ENCODE peak calls at places on chromosomes 3 and 15, in ten cellular contexts. A is A549, I is foreskin fibroblast, G is tibial artery, W is heart left ventricle, B is RWPE2, E is pancreas, R is HL-60, H is A673, C is breast epithelium. M is an unnamed sample.

GRCh38 chr3:196650740-196651311 is 11.3 kb downstream of the NRROS start:
- DNase-seq in A (peak), I (peak), G (peak), W (peak), B (peak), E (no peak), R (no peak), H (peak), C (no peak), M (peak)

GRCh38 chr3:33139996-33140395 is 26.2 kb downstream of the CRTAP start:
- DNase-seq in A (no peak), I (no peak), G (no peak), W (no peak), B (no peak), E (no peak), R (no peak), H (no peak), C (no peak), M (no peak)

GRCh38 chr3:66518644-66519043 is 17.8 kb upstream of the LRIG1 start:
- DNase-seq in A (no peak), I (no peak), G (no peak), W (no peak), B (no peak), E (no peak), R (no peak), H (no peak), C (no peak), M (no peak)

GRCh38 chr15:70936326-70936725 is 43.7 kb downstream of the LRRC49 start:
- DNase-seq in A (no peak), I (peak), G (no peak), W (no peak), B (no peak), E (no peak), R (no peak), H (peak), C (no peak), M (no peak)

GRCh38 chr3:117526485-117527079 is 817.0 kb downstream of the TUSC7 start:
- DNase-seq in A (peak), I (peak), G (peak), W (no peak), B (no peak), E (peak), R (no peak), H (peak), C (no peak), M (no peak)

GRCh38 chr3:115341208-115341607 is 194.1 kb upstream of the ZBTB20 start:
- DNase-seq in A (peak), I (peak), G (no peak), W (no peak), B (no peak), E (no peak), R (no peak), H (no peak), C (no peak), M (peak)

GRCh38 chr3:105533955-105534354 is 167.2 kb downstream of the ALCAM start:
- DNase-seq in A (no peak), I (no peak), G (no peak), W (no peak), B (no peak), E (no peak), R (no peak), H (no peak), C (no peak), M (no peak)

GRCh38 chr15:99997112-99997651 is 263.9 kb upstream of the LYSMD4 start:
- DNase-seq in A (no peak), I (no peak), G (no peak), W (no peak), B (peak), E (no peak), R (no peak), H (no peak), C (peak), M (no peak)

GRCh38 chr15:93420477-93420876 is 331.5 kb upstream of the RGMA start:
- DNase-seq in A (no peak), I (no peak), G (no peak), W (no peak), B (no peak), E (no peak), R (no peak), H (no peak), C (no peak), M (no peak)

GRCh38 chr3:130679218-130679617 is 67.4 kb downstream of the PIK3R4 start:
- DNase-seq in A (no peak), I (no peak), G (no peak), W (no peak), B (no peak), E (no peak), R (no peak), H (no peak), C (no peak), M (no peak)

GRCh38 chr3:146817705-146818104 is 212.6 kb upstream of the PLSCR5 start:
- DNase-seq in A (peak), I (peak), G (no peak), W (no peak), B (no peak), E (no peak), R (no peak), H (peak), C (no peak), M (no peak)

GRCh38 chr3:190385835-190386688 is 1.9 kb upstream of the CLDN16 start:
- DNase-seq in A (peak), I (peak), G (no peak), W (no peak), B (peak), E (no peak), R (peak), H (peak), C (no peak), M (peak)
- H3K4me3 ChIP-seq in A (peak), I (no peak), G (no peak), W (no peak), B (no peak), E (no peak), R (no peak), H (no peak), C (no peak), M (no peak)

DNA sequence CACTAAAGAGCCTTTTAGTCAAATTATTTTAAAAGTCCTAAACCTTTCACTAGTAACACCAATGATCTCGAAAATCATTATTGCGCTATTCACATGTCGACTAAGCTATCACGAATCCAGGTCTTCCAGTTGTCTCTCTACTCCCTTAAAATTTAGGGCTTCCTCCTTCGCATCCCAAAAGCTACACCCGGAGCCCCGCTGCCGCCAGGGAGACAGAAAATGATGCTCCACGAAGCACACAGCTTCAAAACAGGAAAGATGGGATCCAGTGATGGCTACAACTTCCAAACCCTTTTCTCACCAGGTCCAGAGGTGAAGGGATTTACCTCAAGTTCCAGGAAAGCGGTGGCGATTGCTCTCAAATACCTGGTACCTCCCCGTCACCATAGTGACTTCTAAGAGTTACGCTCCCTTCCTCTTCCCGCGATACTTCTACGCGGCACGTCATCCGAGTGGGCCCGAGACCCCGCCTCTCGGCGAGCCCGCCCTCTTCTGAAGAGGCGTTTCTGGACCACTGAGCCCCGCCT is at the start of gene IFT80:
- DNase-seq in A (peak), I (peak), G (peak), W (peak), B (peak), E (peak), R (peak), H (peak), C (peak), M (peak)
- TF ChIP-seq CTCF in A (no peak), I (no peak), G (peak), W (no peak), B (no peak), E (no peak), R (no peak), H (no peak), C (no peak), M (no peak)

GRCh38 chr15:66212471-66212870 is 41.1 kb downstream of the MEGF11 start:
- DNase-seq in A (no peak), I (no peak), G (no peak), W (no peak), B (peak), E (no peak), R (no peak), H (no peak), C (no peak), M (no peak)
- H3K4me3 ChIP-seq in A (no peak), I (no peak), G (no peak), W (no peak), B (no peak), E (no peak), R (no peak), H (no peak), C (no peak), M (no peak)

GRCh38 chr15:31060429-31061140 is 40.9 kb downstream of the TRPM1 start:
- DNase-seq in A (no peak), I (no peak), G (no peak), W (no peak), B (no peak), E (peak), R (no peak), H (no peak), C (no peak), M (no peak)
- TF ChIP-seq CTCF in A (no peak), I (no peak), G (no peak), W (no peak), B (no peak), E (no peak), R (no peak), H (no peak), C (no peak), M (no peak)

GRCh38 chr3:126620743-126621142 is 34.2 kb downstream of the TXNRD3 start:
- DNase-seq in A (no peak), I (peak), G (no peak), W (no peak), B (no peak), E (no peak), R (no peak), H (no peak), C (no peak), M (no peak)

GRCh38 chr3:126618021-126618420 is 36.9 kb downstream of the TXNRD3 start:
- DNase-seq in A (no peak), I (peak), G (no peak), W (no peak), B (no peak), E (no peak), R (no peak), H (no peak), C (no peak), M (no peak)

GRCh38 chr3:126616931-126617330 is 38.0 kb downstream of the TXNRD3 start:
- DNase-seq in A (no peak), I (no peak), G (no peak), W (no peak), B (no peak), E (no peak), R (no peak), H (no peak), C (no peak), M (no peak)

GRCh38 chr3:126617574-126617973 is 37.4 kb downstream of the TXNRD3 start:
- DNase-seq in A (no peak), I (no peak), G (no peak), W (no peak), B (no peak), E (no peak), R (no peak), H (no peak), C (no peak), M (no peak)

DNA sequence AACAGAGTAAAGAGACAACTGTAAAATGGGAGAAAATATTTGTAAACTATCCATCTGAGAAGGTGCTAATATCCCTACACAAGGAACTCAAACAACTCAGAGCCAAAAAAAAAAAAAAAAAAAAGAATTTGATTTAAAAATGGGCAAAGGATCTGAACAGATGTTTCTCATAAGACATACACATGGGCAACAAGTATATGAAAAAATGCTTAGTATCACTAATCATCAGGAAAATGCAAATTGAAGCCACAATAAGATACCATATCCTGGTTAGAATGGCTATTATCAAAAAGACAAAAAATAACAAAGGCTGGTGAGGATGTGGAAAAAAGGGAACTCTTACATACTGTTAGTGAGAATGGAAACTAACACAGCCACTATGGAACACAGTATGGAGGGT is 36.2 kb downstream of the TXNRD3 start:
- DNase-seq in A (no peak), I (peak), G (no peak), W (no peak), B (no peak), E (no peak), R (no peak), H (no peak), C (no peak), M (no peak)
- H3K4me3 ChIP-seq in A (no peak), I (no peak), G (no peak), W (no peak), B (no peak), E (no peak), R (no peak), H (no peak), C (no peak), M (no peak)

GRCh38 chr3:156051651-156052050 is 68.7 kb upstream of the KCNAB1 start:
- DNase-seq in A (no peak), I (no peak), G (no peak), W (no peak), B (no peak), E (no peak), R (no peak), H (no peak), C (no peak), M (no peak)

GRCh38 chr3:156052115-156052514 is 68.3 kb upstream of the KCNAB1 start:
- DNase-seq in A (no peak), I (no peak), G (no peak), W (no peak), B (no peak), E (no peak), R (no peak), H (no peak), C (no peak), M (no peak)

DNA sequence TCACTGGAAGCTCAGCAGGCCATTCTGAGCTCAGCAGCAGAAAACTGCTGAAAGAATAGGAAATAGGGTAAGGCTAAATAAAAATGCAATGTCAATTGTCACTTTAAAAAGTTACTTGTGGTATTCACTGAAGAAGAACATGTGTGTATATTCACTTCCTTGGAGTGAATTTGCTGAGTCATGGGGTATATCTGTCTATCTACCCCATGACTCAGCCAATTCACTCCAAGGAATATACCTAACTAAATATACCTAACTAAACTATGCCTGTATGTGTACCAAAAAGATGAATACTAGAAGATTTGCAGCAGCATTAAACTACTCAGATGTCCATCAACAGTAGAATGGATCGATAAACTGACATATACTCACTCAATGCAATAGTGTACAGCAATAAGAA is 69.5 kb upstream of the KCNAB1 start:
- DNase-seq in A (peak), I (no peak), G (no peak), W (no peak), B (no peak), E (no peak), R (no peak), H (no peak), C (no peak), M (peak)
- TF ChIP-seq CTCF in A (no peak), I (no peak), G (no peak), W (no peak), B (no peak), E (no peak), R (no peak), H (no peak), C (no peak), M (no peak)

DNA sequence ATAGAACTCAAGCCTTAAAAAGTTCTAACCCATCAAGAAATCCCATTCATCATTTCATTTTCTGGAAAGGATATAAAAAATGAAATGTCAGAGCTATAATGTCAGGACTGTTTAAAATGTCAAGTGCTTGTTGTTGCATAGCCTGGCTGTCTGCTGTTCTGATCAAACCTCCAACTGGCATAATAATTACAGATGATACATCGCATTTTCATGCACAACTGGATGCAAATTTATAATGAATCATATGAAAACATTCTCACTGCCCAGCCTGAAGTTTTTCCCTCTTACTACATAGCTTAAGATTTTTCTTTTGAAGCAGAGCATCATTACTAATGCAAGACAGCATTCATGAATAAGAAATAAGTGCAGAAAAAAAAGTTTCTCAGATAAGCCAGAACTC is 46.5 kb downstream of the GUCA1C start:
- DNase-seq in A (no peak), I (no peak), G (no peak), W (no peak), B (no peak), E (no peak), R (no peak), H (peak), C (no peak), M (no peak)
- H3K4me3 ChIP-seq in A (no peak), I (no peak), G (no peak), W (no peak), B (no peak), E (no peak), R (no peak), H (no peak), C (no peak), M (no peak)

M was measured in HFF-Myc.